ENCODE peak calls at places on chromosomes 7 and 10, in nine cellular contexts. X is tibial nerve, G is cardiac fibroblast, D is A549, T is heart left ventricle, C is GM23338, O is body of pancreas, R is psoas muscle, E is kidney epithelial cell. H is an unnamed sample.

GRCh38 chr7:2609001-2609411 is 22.8 kb upstream of the TTYH3 start:
- DNase-seq in D (peak), C (peak), R (no peak), O (no peak), T (no peak), G (peak), E (no peak), X (no peak), H (no peak)

GRCh38 chr10:125370578-125370977 is 210.2 kb upstream of the CTBP2 start:
- DNase-seq in C (peak), O (no peak), X (no peak), D (no peak), T (no peak), E (no peak), G (no peak), R (no peak), H (no peak)

GRCh38 chr10:49632406-49633317 is 18.8 kb downstream of the CHAT start:
- DNase-seq in D (no peak), E (peak), O (no peak), X (no peak), G (no peak), C (no peak), R (no peak), T (peak), H (no peak)

GRCh38 chr10:69914373-69915268 is 112.9 kb downstream of the COL13A1 start:
- DNase-seq in C (peak), R (peak), T (peak), G (peak), O (peak), E (no peak), D (peak), X (peak), H (no peak)

GRCh38 chr7:65453631-65454030 is 80.0 kb downstream of the ZNF92 start:
- DNase-seq in C (no peak), D (no peak), R (no peak), G (no peak), T (no peak), X (no peak), E (no peak), O (no peak), H (no peak)

GRCh38 chr10:102300289-102300843 is 55.0 kb downstream of the GBF1 start:
- DNase-seq in C (no peak), X (no peak), E (peak), D (no peak), R (no peak), T (no peak), O (no peak), G (peak), H (no peak)

GRCh38 chr7:2102375-2102723 is 130.4 kb downstream of the MAD1L1 start:
- DNase-seq in T (no peak), D (no peak), E (no peak), X (no peak), O (no peak), C (no peak), G (no peak), R (no peak), H (no peak)

GRCh38 chr10:60101821-60102220 is 195.5 kb upstream of the CCDC6 start:
- DNase-seq in C (peak), O (no peak), R (no peak), D (no peak), X (no peak), T (no peak), E (no peak), G (no peak), H (no peak)

GRCh38 chr10:89352039-89352597 is 24.3 kb downstream of the IFIT3 start:
- DNase-seq in E (peak), O (peak), R (no peak), G (peak), X (no peak), D (peak), C (no peak), T (no peak), H (peak)

GRCh38 chr7:44905002-44905635 is 19.8 kb upstream of the PURB start:
- DNase-seq in X (no peak), R (no peak), G (no peak), T (no peak), D (no peak), C (no peak), E (no peak), O (no peak), H (no peak)

GRCh38 chr10:106559442-106559841 is 605.1 kb downstream of the SORCS1 start:
- DNase-seq in X (no peak), D (no peak), E (no peak), O (no peak), G (peak), T (no peak), R (no peak), C (no peak), H (no peak)

GRCh38 chr7:47965456-47965855 is 14.0 kb downstream of the HUS1 start:
- DNase-seq in D (no peak), G (no peak), O (no peak), C (no peak), T (no peak), X (no peak), R (no peak), E (no peak), H (no peak)

GRCh38 chr7:110539216-110539615 is 551.7 kb upstream of the LRRN3 start:
- DNase-seq in R (no peak), C (no peak), O (no peak), D (no peak), E (no peak), G (no peak), T (no peak), X (no peak), H (no peak)

GRCh38 chr10:4545077-4545476 is 280.9 kb upstream of the AKR1E2 start:
- DNase-seq in X (no peak), D (no peak), C (no peak), G (no peak), R (no peak), E (no peak), T (no peak), O (no peak), H (no peak)

GRCh38 chr10:79159785-79160184 is 91.0 kb downstream of the ZMIZ1 start:
- DNase-seq in T (peak), D (no peak), E (no peak), X (no peak), R (peak), C (no peak), O (peak), G (peak), H (no peak)

GRCh38 chr7:96414931-96415292 is 93.0 kb upstream of the SLC25A13 start:
- DNase-seq in E (no peak), X (no peak), D (no peak), O (peak), T (no peak), C (peak), G (peak), R (no peak), H (no peak)

GRCh38 chr7:118104812-118105441 is 79.0 kb upstream of the LSM8 start:
- DNase-seq in R (no peak), O (no peak), C (peak), G (peak), D (no peak), T (no peak), X (no peak), E (peak), H (no peak)

GRCh38 chr7:55247466-55247865 is 117.7 kb upstream of the LANCL2 start:
- DNase-seq in T (no peak), X (no peak), C (no peak), D (no peak), G (peak), E (no peak), O (no peak), R (no peak), H (no peak)

GRCh38 chr7:126411032-126411820 is 841.5 kb downstream of the GRM8 start:
- DNase-seq in T (no peak), D (no peak), E (no peak), X (no peak), R (no peak), C (no peak), G (no peak), O (no peak), H (no peak)

GRCh38 chr10:98563811-98564210 is 117.1 kb upstream of the HPS1 start:
- DNase-seq in R (no peak), O (no peak), G (no peak), T (no peak), E (no peak), D (no peak), X (no peak), C (no peak), H (no peak)

GRCh38 chr7:151080091-151080521 is 503 bp downstream of the FASTK start:
- DNase-seq in C (no peak), G (no peak), R (no peak), E (no peak), T (no peak), X (no peak), O (no peak), D (no peak), H (no peak)

GRCh38 chr10:59242057-59242456 is 65.6 kb downstream of the PHYHIPL start:
- DNase-seq in D (no peak), E (no peak), X (no peak), R (no peak), C (no peak), G (no peak), O (no peak), T (no peak), H (no peak)

GRCh38 chr10:44761076-44761475 is 150.1 kb upstream of the TMEM72 start:
- DNase-seq in G (peak), R (no peak), E (no peak), C (no peak), D (no peak), T (no peak), X (no peak), O (no peak), H (no peak)

GRCh38 chr7:151873402-151873965 is 3.4 kb downstream of the PRKAG2 start:
- DNase-seq in C (no peak), E (no peak), R (peak), T (peak), G (no peak), X (peak), O (no peak), D (no peak), H (no peak)

GRCh38 chr10:21518629-21519321 is 6.7 kb downstream of the SKIDA1 start:
- DNase-seq in D (no peak), E (no peak), G (peak), R (no peak), X (no peak), C (no peak), T (no peak), O (no peak), H (no peak)
- H3K4me3 ChIP-seq in D (peak), E (peak), G (peak), R (peak), X (peak), C (peak), T (peak), O (no peak), H (peak)

GRCh38 chr10:7090529-7090928 is 320.3 kb downstream of the SFMBT2 start:
- DNase-seq in R (no peak), C (no peak), T (no peak), O (no peak), G (no peak), D (no peak), X (no peak), E (no peak), H (no peak)

GRCh38 chr10:7085147-7085912 is 325.5 kb downstream of the SFMBT2 start:
- DNase-seq in R (no peak), O (no peak), C (no peak), D (no peak), X (no peak), G (peak), T (no peak), E (no peak), H (no peak)

GRCh38 chr10:7084255-7085005 is 326.4 kb downstream of the SFMBT2 start:
- DNase-seq in G (no peak), C (no peak), E (no peak), T (no peak), D (no peak), O (no peak), X (no peak), R (no peak), H (no peak)

GRCh38 chr10:7082967-7083366 is 327.9 kb downstream of the SFMBT2 start:
- DNase-seq in C (peak), O (no peak), D (no peak), T (no peak), X (no peak), R (no peak), G (peak), E (no peak), H (no peak)

GRCh38 chr10:7085913-7086589 is 324.8 kb downstream of the SFMBT2 start:
- DNase-seq in T (no peak), E (no peak), C (peak), X (no peak), D (no peak), G (peak), R (no peak), O (no peak), H (no peak)
- TF ChIP-seq CTCF in T (peak), E (peak), C (no peak), X (no peak), D (no peak), G (no peak), R (peak), O (no peak), H (no peak)

GRCh38 chr7:5637415-5637814 is 144.0 kb downstream of the RNF216 start:
- DNase-seq in G (no peak), E (no peak), X (no peak), O (no peak), D (no peak), T (no peak), C (no peak), R (no peak), H (no peak)
- H3K4me3 ChIP-seq in G (no peak), E (no peak), X (no peak), O (no peak), D (no peak), T (no peak), C (no peak), R (no peak), H (no peak)

DNA sequence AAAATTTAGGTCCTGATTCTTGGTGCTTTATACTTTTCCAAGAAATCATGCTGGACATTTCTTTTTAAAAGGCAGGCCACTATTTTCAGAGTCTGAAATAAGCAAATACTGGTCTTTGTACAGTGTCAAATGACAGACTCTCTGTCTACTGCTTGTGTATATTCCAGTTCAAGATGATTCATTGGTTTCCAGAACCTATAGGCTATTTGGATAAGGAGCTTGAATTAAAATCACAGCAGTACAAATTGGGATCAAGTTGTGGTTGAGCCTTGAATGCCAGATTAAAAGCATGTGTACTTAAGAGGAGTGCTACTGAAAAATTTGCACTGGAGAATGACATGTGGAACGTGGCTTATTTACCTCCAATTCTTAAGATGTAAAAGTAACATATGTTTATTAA is 10.7 kb downstream of the KMT2E start:
- DNase-seq in O (no peak), E (no peak), C (no peak), X (no peak), D (no peak), T (no peak), G (peak), R (no peak), H (no peak)
- TF ChIP-seq CTCF in O (no peak), E (no peak), C (no peak), X (no peak), D (no peak), T (no peak), G (no peak), R (no peak), H (no peak)

GRCh38 chr10:21508987-21509334 is 16.5 kb downstream of the SKIDA1 start:
- DNase-seq in O (no peak), C (peak), X (no peak), T (no peak), D (no peak), R (no peak), G (no peak), E (no peak), H (no peak)

GRCh38 chr10:21509391-21510217 is 15.9 kb downstream of the SKIDA1 start:
- DNase-seq in E (no peak), R (no peak), O (no peak), G (no peak), X (no peak), D (no peak), C (peak), T (no peak), H (no peak)

GRCh38 chr10:21505711-21506278 is 19.7 kb downstream of the SKIDA1 start:
- DNase-seq in X (no peak), E (no peak), T (no peak), R (no peak), D (no peak), G (no peak), O (no peak), C (no peak), H (no peak)

GRCh38 chr10:21506351-21506750 is 19.1 kb downstream of the SKIDA1 start:
- DNase-seq in O (no peak), R (no peak), T (no peak), X (no peak), G (no peak), C (no peak), D (no peak), E (no peak), H (no peak)

GRCh38 chr10:21507066-21507669 is 18.3 kb downstream of the SKIDA1 start:
- DNase-seq in R (no peak), D (no peak), X (no peak), C (no peak), O (no peak), T (no peak), G (no peak), E (no peak), H (no peak)
- H3K4me3 ChIP-seq in R (no peak), D (no peak), X (no peak), C (peak), O (no peak), T (no peak), G (no peak), E (no peak), H (no peak)

GRCh38 chr10:132373241-132373955 is 23.6 kb upstream of the PWWP2B start:
- DNase-seq in T (peak), R (no peak), O (no peak), D (no peak), G (no peak), X (no peak), E (no peak), C (no peak), H (no peak)

GRCh38 chr10:132372516-132373095 is 24.4 kb upstream of the PWWP2B start:
- DNase-seq in R (no peak), D (no peak), E (no peak), O (no peak), X (no peak), C (no peak), T (no peak), G (no peak), H (no peak)

GRCh38 chr10:132369636-132370185 is 27.3 kb upstream of the PWWP2B start:
- DNase-seq in O (no peak), X (no peak), R (no peak), C (no peak), E (no peak), T (no peak), G (no peak), D (no peak), H (no peak)

GRCh38 chr10:132370426-132371340 is 26.3 kb upstream of the PWWP2B start:
- DNase-seq in R (no peak), G (no peak), C (no peak), T (peak), X (no peak), D (no peak), E (no peak), O (no peak), H (no peak)

DNA sequence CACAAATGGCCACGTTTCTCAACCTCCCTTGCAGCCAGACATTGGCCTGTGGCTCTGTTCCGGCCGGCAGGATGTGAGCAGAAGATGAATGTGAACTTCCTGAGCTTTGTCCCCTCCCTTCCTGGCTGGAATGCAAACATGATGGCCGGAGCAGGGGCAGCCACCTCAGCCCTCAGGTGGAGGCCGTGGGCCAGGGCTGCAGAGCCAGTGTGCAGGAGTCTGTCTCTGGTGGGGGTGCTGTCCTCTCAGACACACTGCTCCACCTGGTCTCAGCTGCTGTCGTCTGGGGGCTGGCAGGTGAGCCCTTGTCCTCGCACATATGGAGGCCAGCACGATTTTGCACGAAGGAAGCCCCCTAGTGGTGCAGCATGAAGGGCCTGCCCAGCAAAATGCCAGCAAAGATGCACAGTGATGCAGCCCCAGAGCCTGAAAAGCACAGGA is 25.3 kb upstream of the PWWP2B start:
- DNase-seq in O (no peak), E (no peak), C (peak), D (no peak), G (no peak), R (no peak), X (no peak), T (peak), H (no peak)
- TF ChIP-seq CTCF in O (no peak), E (peak), C (peak), D (peak), G (peak), R (no peak), X (no peak), T (no peak), H (no peak)

DNA sequence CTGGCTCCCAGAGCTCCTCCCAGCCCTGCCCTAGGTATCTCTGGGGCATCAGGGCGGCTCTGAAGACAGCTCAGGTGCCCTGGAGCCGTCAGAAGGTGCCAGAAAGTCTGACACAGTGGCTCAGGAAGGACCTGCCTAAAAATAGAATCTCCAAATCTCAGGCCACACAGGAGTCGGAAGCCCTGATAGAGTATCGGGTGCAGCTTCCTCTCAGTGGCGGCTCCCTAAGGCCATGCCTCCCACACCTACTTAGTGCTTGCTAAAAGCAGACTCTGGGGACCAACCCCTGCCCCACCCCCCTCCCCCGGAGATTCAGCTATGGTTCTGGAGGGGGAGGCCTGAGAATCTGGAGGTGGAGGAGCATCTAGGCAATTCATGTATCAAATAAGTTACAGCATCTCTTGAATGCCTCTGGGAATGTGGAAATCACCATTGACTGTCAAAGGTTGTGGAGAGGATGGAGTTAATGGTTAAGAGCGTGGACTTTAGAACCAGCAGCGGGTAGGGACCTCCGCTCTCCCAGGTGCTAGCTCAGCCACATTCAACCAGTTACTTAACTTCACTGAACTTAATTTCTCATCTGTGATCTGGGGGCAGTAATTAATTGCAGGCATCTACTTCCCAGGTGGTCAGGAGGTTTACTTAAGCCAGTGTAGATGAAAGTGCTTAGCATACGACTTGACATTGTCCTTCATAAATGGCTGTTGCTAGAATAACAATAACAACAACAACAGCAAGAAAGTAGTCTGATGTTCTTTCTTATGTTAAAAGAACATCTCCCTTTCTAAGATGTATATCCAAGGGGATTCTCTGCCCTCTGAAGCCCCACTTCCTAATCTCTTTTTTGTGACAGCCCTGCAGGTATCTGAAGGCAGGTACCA is 38.6 kb upstream of the MXI1 start:
- DNase-seq in X (no peak), T (peak), G (no peak), R (no peak), D (no peak), E (no peak), O (no peak), C (peak), H (peak)
- H3K4me3 ChIP-seq in X (no peak), T (peak), G (no peak), R (no peak), D (no peak), E (no peak), O (no peak), C (no peak), H (peak)

DNA sequence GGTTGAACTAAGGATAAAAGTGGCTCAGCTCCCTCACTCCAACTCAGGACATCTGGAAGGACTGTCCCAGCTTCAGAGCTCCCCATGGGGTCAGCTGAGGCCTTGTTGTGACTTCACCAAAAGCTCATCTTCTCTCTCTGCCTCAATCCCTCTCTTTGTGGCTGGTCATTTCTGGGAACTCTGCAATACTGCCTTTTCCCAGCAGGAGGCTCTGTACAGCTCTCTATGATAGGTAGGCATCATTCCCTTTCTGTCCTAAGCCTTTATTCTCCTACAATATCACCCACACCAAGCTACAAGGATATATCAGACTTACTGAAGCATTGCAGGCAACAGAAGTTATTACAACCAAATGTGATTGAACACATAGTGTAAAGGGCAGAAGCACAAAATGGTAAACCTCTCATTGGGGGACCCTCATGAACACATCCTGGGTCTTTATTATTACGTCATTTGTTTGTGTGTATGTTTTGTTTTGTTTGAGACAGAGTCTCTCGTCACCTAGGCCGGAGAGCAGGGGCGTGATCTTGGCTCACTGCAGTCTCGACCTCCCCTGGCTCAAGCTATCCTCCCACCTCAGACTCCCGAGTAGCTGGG is 36.7 kb upstream of the PRPS1L1 start:
- DNase-seq in E (no peak), T (no peak), G (peak), C (peak), R (no peak), X (no peak), O (peak), D (no peak), H (no peak)
- TF ChIP-seq CTCF in E (peak), T (peak), G (peak), C (peak), R (peak), X (peak), O (peak), D (peak), H (no peak)